ENCODE peak calls at places on chromosome 18, in seven cellular contexts. N is KG1; B is activated CD8-positive, alpha-beta memory T cell treated with anti-CD3 and anti-CD28 coated beads, Interleukin-2, amount 50 U/mL, for 48 hours; H is renal cortical epithelial cell; W is stimulated activated CD4-positive, alpha-beta T cell treated with anti-CD3 and anti-CD28 coated beads, Interleukin-12 subunit alpha, Interleukin-12 subunit beta, amount 100 ng/mL, for 48 hours; E is BJ; P is cardiac septum. U is an unnamed sample.

GRCh38 chr18:9337875-9338274 is 3.3 kb downstream of the TWSG1 start:
- DNase-seq in H (peak; percentile 72), P (no peak), N (peak; percentile 46), E (no peak), B (no peak), W (no peak), U (no peak)

GRCh38 chr18:33014060-33014796 is 241.4 kb upstream of the KLHL14 start:
- DNase-seq in B (no peak), P (no peak), W (no peak), H (no peak), E (no peak), N (no peak), U (no peak)

GRCh38 chr18:9824474-9824832 is 61.3 kb upstream of the TXNDC2 start:
- DNase-seq in P (no peak), N (no peak), B (no peak), H (peak; percentile 80), W (no peak), E (no peak), U (no peak)

GRCh38 chr18:59792353-59792752 is 95.1 kb upstream of the CCBE1 start:
- DNase-seq in H (no peak), P (no peak), E (no peak), B (no peak), W (no peak), N (no peak), U (no peak)

GRCh38 chr18:73758446-73758845 is 389.2 kb downstream of the FBXO15 start:
- DNase-seq in N (no peak), B (no peak), W (no peak), H (no peak), P (no peak), E (no peak), U (no peak)

GRCh38 chr18:33495278-33495677 is 54.8 kb upstream of the CCDC178 start:
- DNase-seq in E (no peak), H (peak; percentile 52), N (no peak), W (no peak), B (no peak), P (no peak), U (no peak)

GRCh38 chr18:41955688-41956087 is 654 bp downstream of the PIK3C3 start:
- DNase-seq in N (no peak), H (no peak), B (no peak), W (no peak), P (no peak), E (no peak), U (no peak)

GRCh38 chr18:56747032-56747658 is 96.0 kb downstream of the WDR7 start:
- DNase-seq in N (peak; percentile 2), W (no peak), P (no peak), E (no peak), H (no peak), B (no peak), U (no peak)

GRCh38 chr18:61953161-61953560 is 60.4 kb upstream of the RNF152 start:
- DNase-seq in N (no peak), B (no peak), H (no peak), W (no peak), E (peak; percentile 22), P (no peak), U (no peak)

GRCh38 chr18:41975287-41975683 is 20.3 kb downstream of the PIK3C3 start:
- DNase-seq in P (no peak), E (no peak), N (no peak), W (no peak), H (no peak), B (no peak), U (no peak)

GRCh38 chr18:22342625-22343024 is 75.1 kb downstream of the CTAGE1 start:
- DNase-seq in N (no peak), H (peak; percentile 36), B (no peak), E (no peak), W (no peak), P (no peak), U (no peak)

GRCh38 chr18:35695384-35695783 is 113.8 kb downstream of the GALNT1 start:
- DNase-seq in P (no peak), E (no peak), W (no peak), N (no peak), B (no peak), H (no peak), U (no peak)

GRCh38 chr18:44823782-44824181 is 143.1 kb downstream of the SETBP1 start:
- DNase-seq in B (no peak), W (no peak), P (no peak), E (no peak), H (peak; percentile 89), N (no peak), U (no peak)

GRCh38 chr18:28792404-28793103 is 615.6 kb upstream of the CDH2 start:
- DNase-seq in E (no peak), P (no peak), B (no peak), N (no peak), H (peak; percentile 40), W (no peak), U (no peak)

GRCh38 chr18:22813648-22814328 is 119.3 kb upstream of the RBBP8 start:
- DNase-seq in P (no peak), E (no peak), W (no peak), H (peak; percentile 59), B (no peak), N (no peak), U (no peak)

GRCh38 chr18:10412933-10413332 is 41.5 kb upstream of the APCDD1 start:
- DNase-seq in H (peak; percentile 39), N (no peak), P (no peak), W (no peak), B (no peak), E (no peak), U (no peak)

GRCh38 chr18:48922801-48923730 is 27.7 kb downstream of the SMAD7 start:
- DNase-seq in W (no peak), H (peak; percentile 74), B (no peak), E (peak; percentile 87), N (peak; percentile 32), P (peak; percentile 86), U (no peak)

GRCh38 chr18:40810371-40810770 is 1144.7 kb upstream of the PIK3C3 start:
- DNase-seq in B (no peak), P (no peak), W (no peak), H (peak; percentile 32), N (no peak), E (no peak), U (no peak)

GRCh38 chr18:519019-519879 is 18.7 kb upstream of the COLEC12 start:
- DNase-seq in B (no peak), P (no peak), N (peak; percentile 65), E (no peak), W (no peak), H (peak; percentile 42), U (no peak)

GRCh38 chr18:79531926-79532689 is 136.4 kb downstream of the NFATC1 start:
- DNase-seq in E (no peak), P (peak; percentile 59), W (no peak), N (no peak), B (no peak), H (no peak), U (no peak)

GRCh38 chr18:13270279-13270911 is 51.8 kb downstream of the LDLRAD4 start:
- DNase-seq in B (peak; percentile 13), H (no peak), N (no peak), P (no peak), W (no peak), E (no peak), U (no peak)

GRCh38 chr18:44924750-44925534 is 244.3 kb downstream of the SETBP1 start:
- DNase-seq in E (no peak), W (no peak), H (no peak), P (no peak), N (no peak), B (no peak), U (no peak)

GRCh38 chr18:3044931-3045698 is 32.2 kb upstream of the LPIN2 start:
- DNase-seq in P (no peak), E (no peak), B (no peak), N (peak; percentile 63), W (no peak), H (no peak), U (no peak)

GRCh38 chr18:57775937-57776336 is 27.2 kb downstream of the ATP8B1 start:
- DNase-seq in N (no peak), E (no peak), H (peak; percentile 90), P (no peak), W (no peak), B (no peak), U (no peak)

GRCh38 chr18:31500161-31500688 is 2.2 kb downstream of the DSG2 start:
- DNase-seq in B (no peak), N (no peak), P (no peak), E (no peak), W (no peak), H (no peak), U (no peak)

GRCh38 chr18:36454848-36455458 is 157.4 kb downstream of the FHOD3 start:
- DNase-seq in B (no peak), W (no peak), E (no peak), N (no peak), P (no peak), H (no peak), U (no peak)

GRCh38 chr18:60331890-60332289 is 40.7 kb downstream of the MC4R start:
- DNase-seq in W (no peak), N (no peak), H (no peak), P (no peak), B (no peak), E (no peak), U (no peak)

GRCh38 chr18:74806700-74807416 is 209.2 kb downstream of the ZNF407 start:
- DNase-seq in P (no peak), W (no peak), N (no peak), B (no peak), H (peak; percentile 99), E (peak; percentile 52), U (no peak)